ENCODE peak calls at places on chromosome 2, in six cellular contexts. One of them, this sample, is unnamed.

GRCh38 chr2:69053416-69053965 is 40.5 kb downstream of the ANTXR1 start:
- DNase-seq in GM12891: no peak
- DNase-seq in left ventricle myocardium inferior: no peak
- DNase-seq in GM04504: no peak
- DNase-seq in GM20000: no peak
- DNase-seq in activated CD4-positive, alpha-beta T cell treated with anti-CD3 and anti-CD28 coated beads, Interleukin-2, amount 50 U/mL, for 1 hour: no peak
- DNase-seq in this sample: no peak

GRCh38 chr2:201630577-201630976 is 12.7 kb downstream of the TMEM237 start:
- DNase-seq in GM12891: no peak
- DNase-seq in left ventricle myocardium inferior: no peak
- DNase-seq in GM04504: no peak
- DNase-seq in GM20000: no peak
- DNase-seq in activated CD4-positive, alpha-beta T cell treated with anti-CD3 and anti-CD28 coated beads, Interleukin-2, amount 50 U/mL, for 1 hour: no peak
- DNase-seq in this sample: no peak

GRCh38 chr2:118667366-118667765 is 180.1 kb downstream of the EN1 start:
- DNase-seq in GM12891: no peak
- DNase-seq in left ventricle myocardium inferior: no peak
- DNase-seq in GM04504: peak
- DNase-seq in GM20000: no peak
- DNase-seq in activated CD4-positive, alpha-beta T cell treated with anti-CD3 and anti-CD28 coated beads, Interleukin-2, amount 50 U/mL, for 1 hour: no peak
- DNase-seq in this sample: no peak

GRCh38 chr2:43576983-43577892 is 18.6 kb downstream of the THADA start:
- DNase-seq in GM12891: no peak
- DNase-seq in left ventricle myocardium inferior: no peak
- DNase-seq in GM04504: peak
- DNase-seq in GM20000: peak
- DNase-seq in activated CD4-positive, alpha-beta T cell treated with anti-CD3 and anti-CD28 coated beads, Interleukin-2, amount 50 U/mL, for 1 hour: peak
- DNase-seq in this sample: no peak

GRCh38 chr2:184326076-184326475 is 272.3 kb upstream of the ZNF804A start:
- DNase-seq in GM12891: no peak
- DNase-seq in left ventricle myocardium inferior: no peak
- DNase-seq in GM04504: no peak
- DNase-seq in GM20000: no peak
- DNase-seq in activated CD4-positive, alpha-beta T cell treated with anti-CD3 and anti-CD28 coated beads, Interleukin-2, amount 50 U/mL, for 1 hour: no peak
- DNase-seq in this sample: no peak

GRCh38 chr2:4110273-4110672 is 406.9 kb downstream of the DCDC2C start:
- DNase-seq in GM12891: no peak
- DNase-seq in left ventricle myocardium inferior: no peak
- DNase-seq in GM04504: no peak
- DNase-seq in GM20000: no peak
- DNase-seq in activated CD4-positive, alpha-beta T cell treated with anti-CD3 and anti-CD28 coated beads, Interleukin-2, amount 50 U/mL, for 1 hour: no peak
- DNase-seq in this sample: no peak

GRCh38 chr2:96251721-96252292 is 14.0 kb downstream of the TMEM127 start:
- DNase-seq in GM12891: no peak
- DNase-seq in left ventricle myocardium inferior: peak
- DNase-seq in GM04504: peak
- DNase-seq in GM20000: no peak
- DNase-seq in activated CD4-positive, alpha-beta T cell treated with anti-CD3 and anti-CD28 coated beads, Interleukin-2, amount 50 U/mL, for 1 hour: no peak
- DNase-seq in this sample: no peak

GRCh38 chr2:15059870-15060617 is 427.5 kb downstream of the LRATD1 start:
- DNase-seq in GM12891: no peak
- DNase-seq in left ventricle myocardium inferior: no peak
- DNase-seq in GM04504: no peak
- DNase-seq in GM20000: no peak
- DNase-seq in activated CD4-positive, alpha-beta T cell treated with anti-CD3 and anti-CD28 coated beads, Interleukin-2, amount 50 U/mL, for 1 hour: no peak
- DNase-seq in this sample: no peak

This sample was measured in GM06990.